ENCODE peak calls at places on chromosome 18, in four cellular contexts. Y, D, S and T are unnamed samples.

GRCh38 chr18:58042826-58043362 is 1.1 kb upstream of the NEDD4L start:
- DNase-seq in Y (no peak), S (no peak), D (no peak), T (no peak)

GRCh38 chr18:26088482-26088881 is 1.9 kb downstream of the SS18 start:
- DNase-seq in S (no peak), Y (no peak), D (no peak), T (no peak)

GRCh38 chr18:78735131-78736014 is 244.2 kb upstream of the SALL3 start:
- DNase-seq in Y (no peak), D (no peak), S (no peak), T (no peak)

GRCh38 chr18:58862851-58863538 is 1.7 kb upstream of the ZNF532 start:
- DNase-seq in D (no peak), Y (no peak), S (no peak), T (no peak)

GRCh38 chr18:27198036-27198435 is 12.9 kb upstream of the CHST9 start:
- DNase-seq in Y (no peak), D (peak; percentile 66), S (no peak), T (no peak)

GRCh38 chr18:54223568-54224241 is 764 bp downstream of the MBD2 start:
- DNase-seq in S (no peak), Y (no peak), D (no peak), T (no peak)

GRCh38 chr18:48848641-48849143 is 102.1 kb downstream of the SMAD7 start:
- DNase-seq in Y (no peak), D (no peak), S (no peak), T (no peak)

GRCh38 chr18:48934708-48935432 is 15.9 kb downstream of the SMAD7 start:
- DNase-seq in S (peak; percentile 71), Y (no peak), D (no peak), T (no peak)

GRCh38 chr18:72799106-72799505 is 68.7 kb downstream of the NETO1 start:
- DNase-seq in Y (no peak), D (no peak), S (no peak), T (no peak)

GRCh38 chr18:6650756-6651155 is 78.8 kb upstream of the ARHGAP28 start:
- DNase-seq in D (no peak), Y (no peak), S (no peak), T (no peak)

GRCh38 chr18:58578321-58578720 is 50.6 kb downstream of the ALPK2 start:
- DNase-seq in Y (no peak), S (no peak), D (no peak), T (no peak)

GRCh38 chr18:70578480-70578879 is 289.6 kb downstream of the SOCS6 start:
- DNase-seq in S (no peak), Y (peak; percentile 38), D (peak; percentile 4), T (peak; percentile 15)

GRCh38 chr18:36176177-36176584 is 11.1 kb upstream of the MOCOS start:
- DNase-seq in D (peak; percentile 98), S (no peak), Y (no peak), T (no peak)

GRCh38 chr18:73669299-73669698 is 478.3 kb downstream of the FBXO15 start:
- DNase-seq in Y (no peak), D (no peak), S (no peak), T (no peak)

GRCh38 chr18:79912409-79912991 is 39.0 kb downstream of the SLC66A2 start:
- DNase-seq in D (no peak), S (no peak), Y (no peak), T (no peak)

GRCh38 chr18:13269599-13270011 is 51.0 kb downstream of the LDLRAD4 start:
- DNase-seq in S (no peak), Y (no peak), D (no peak), T (no peak)

GRCh38 chr18:48687694-48688042 is 148.8 kb downstream of the CTIF start:
- DNase-seq in D (no peak), Y (no peak), S (no peak), T (no peak)

GRCh38 chr18:47970664-47971523 is 40.4 kb upstream of the SMAD2 start:
- DNase-seq in S (no peak), D (no peak), Y (no peak), T (no peak)

GRCh38 chr18:5851998-5852397 is 43.3 kb downstream of the TMEM200C start:
- DNase-seq in S (no peak), Y (no peak), D (no peak), T (no peak)

GRCh38 chr18:41621177-41621576 is 333.9 kb upstream of the PIK3C3 start:
- DNase-seq in S (no peak), D (no peak), Y (no peak), T (no peak)

GRCh38 chr18:41617592-41617991 is 337.4 kb upstream of the PIK3C3 start:
- DNase-seq in Y (no peak), D (no peak), S (no peak), T (no peak)

GRCh38 chr18:41613210-41613609 is 341.8 kb upstream of the PIK3C3 start:
- DNase-seq in D (no peak), S (no peak), Y (no peak), T (no peak)

GRCh38 chr18:41618135-41618534 is 336.9 kb upstream of the PIK3C3 start:
- DNase-seq in D (no peak), S (no peak), Y (no peak), T (no peak)
- TF ChIP-seq SUZ12 in D (no peak), S (no peak), Y (no peak), T (no peak)

DNA sequence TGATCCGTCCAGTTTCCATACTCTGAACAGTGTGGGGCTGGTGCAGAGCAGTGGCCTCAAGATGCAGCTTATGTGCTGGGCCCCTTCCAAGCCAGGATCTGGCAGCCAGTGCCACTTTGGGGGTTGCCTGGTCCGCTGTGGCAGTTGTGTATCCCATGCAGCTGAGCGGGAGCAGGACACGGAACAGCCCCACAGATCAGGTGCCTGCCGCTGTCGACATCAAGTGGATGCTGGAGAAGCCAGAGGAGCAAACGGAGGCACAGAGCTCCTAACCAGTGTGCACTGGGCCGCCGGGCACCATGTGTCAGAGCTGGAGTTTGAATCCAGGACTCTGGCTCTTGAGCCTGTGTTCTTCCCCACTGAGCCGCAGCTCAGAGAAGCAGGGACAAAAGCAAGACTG is 112.1 kb downstream of the CABLES1 start:
- DNase-seq in S (no peak), Y (no peak), D (no peak), T (no peak)
- H3K9ac ChIP-seq in S (no peak overlapping the region), Y (no peak overlapping the region), D (no peak overlapping the region), T (no peak overlapping the region)

GRCh38 chr18:21090680-21091079 is 20.9 kb downstream of the ROCK1 start:
- DNase-seq in S (no peak), Y (no peak), D (peak; percentile 42), T (no peak)

GRCh38 chr18:21081425-21081824 is 30.2 kb downstream of the ROCK1 start:
- DNase-seq in S (no peak), Y (no peak), D (no peak), T (no peak)

GRCh38 chr18:21084511-21085078 is 27.0 kb downstream of the ROCK1 start:
- DNase-seq in D (no peak), S (no peak), Y (no peak), T (no peak)

GRCh38 chr18:21083017-21083416 is 28.6 kb downstream of the ROCK1 start:
- DNase-seq in Y (no peak), S (no peak), D (no peak), T (no peak)

GRCh38 chr18:21085579-21086161 is 25.9 kb downstream of the ROCK1 start:
- DNase-seq in D (no peak), Y (no peak), S (no peak), T (no peak)
- TF ChIP-seq SUZ12 in D (no peak), Y (no peak), S (no peak), T (no peak)

GRCh38 chr18:11747286-11747685 is 58.2 kb downstream of the GNAL start:
- DNase-seq in Y (no peak), D (no peak), S (no peak), T (no peak)

GRCh38 chr18:11739893-11740292 is 50.8 kb downstream of the GNAL start:
- DNase-seq in S (no peak), D (no peak), Y (no peak), T (no peak)

GRCh38 chr18:11736656-11737055 is 47.6 kb downstream of the GNAL start:
- DNase-seq in D (no peak), S (no peak), Y (no peak), T (no peak)

DNA sequence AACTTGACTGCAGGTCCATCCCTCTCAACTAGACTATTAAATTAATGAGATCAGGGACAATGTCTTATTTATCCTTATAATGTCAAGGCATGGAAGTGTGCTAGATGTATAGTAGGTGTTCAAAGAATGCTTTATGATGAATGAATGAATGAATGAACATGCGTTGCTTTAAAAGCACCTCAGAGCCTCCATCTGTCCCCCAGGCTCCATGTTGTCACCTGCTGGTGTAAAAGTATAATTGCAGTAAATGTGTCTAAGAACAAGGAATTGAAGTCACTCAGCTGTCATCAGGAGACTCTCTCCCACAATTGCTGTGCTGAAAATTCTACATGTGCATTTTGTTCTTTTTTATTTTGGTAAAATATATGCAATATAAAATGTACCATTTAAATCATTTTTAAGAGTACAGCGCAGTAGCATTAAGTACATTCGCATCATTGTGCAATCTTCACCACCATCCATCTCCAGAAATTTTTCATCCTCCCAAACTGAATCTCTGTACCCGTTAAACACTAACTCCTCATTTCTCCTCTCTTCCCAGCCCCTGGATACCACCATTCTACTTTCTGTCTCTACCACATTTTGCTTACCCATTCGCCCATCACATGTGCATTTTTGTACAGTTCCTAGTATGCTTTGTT is 52.6 kb downstream of the GNAL start:
- DNase-seq in D (peak; percentile 11), Y (no peak), S (no peak), T (no peak)
- H3K9ac ChIP-seq in D (no peak overlapping the region), Y (no peak overlapping the region), S (no peak overlapping the region), T (no peak overlapping the region)

DNA sequence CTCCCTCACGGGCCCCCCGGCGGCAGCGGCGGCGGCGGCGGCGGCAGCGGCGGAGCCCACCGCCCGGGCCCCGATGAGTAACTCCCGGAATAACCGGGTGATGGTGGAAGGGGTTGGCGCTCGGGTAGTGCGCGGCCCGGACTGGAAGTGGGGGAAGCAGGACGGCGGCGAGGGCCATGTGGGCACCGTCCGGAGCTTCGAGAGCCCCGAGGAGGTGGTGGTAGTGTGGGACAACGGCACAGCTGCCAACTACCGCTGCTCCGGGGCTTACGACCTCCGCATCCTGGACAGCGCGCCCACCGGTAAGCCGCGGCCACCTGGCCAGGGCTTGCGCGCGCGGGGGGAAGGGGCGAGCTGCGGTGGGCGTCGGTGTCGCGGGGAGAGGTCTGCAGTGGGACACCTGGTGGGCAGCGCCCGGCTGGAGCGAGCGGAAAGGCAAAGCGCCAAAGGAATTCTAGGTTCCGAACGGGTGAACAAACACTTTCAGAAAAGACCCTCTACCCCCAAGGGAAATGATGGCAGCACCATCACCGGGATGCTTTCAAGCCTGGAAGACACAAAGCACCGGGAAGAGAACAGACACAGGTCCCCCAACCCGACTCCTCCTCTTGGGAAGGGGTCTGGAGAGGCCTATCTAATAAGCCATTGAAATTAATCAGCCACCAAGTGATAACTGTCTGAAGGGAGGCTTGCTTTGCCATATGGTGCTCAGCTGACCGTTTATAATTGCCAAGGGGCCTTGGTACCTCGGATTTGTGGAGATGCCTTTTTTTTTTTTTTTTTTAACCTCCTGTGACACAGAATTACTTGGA is 1.1 kb downstream of the MIB1 start:
- DNase-seq in D (no peak), S (no peak), Y (no peak), T (no peak)
- TF ChIP-seq SUZ12 in D (no peak), S (no peak), Y (no peak), T (no peak)

GRCh38 chr18:66754335-66754734 is 150.4 kb upstream of the CDH19 start:
- DNase-seq in D (no peak), Y (no peak), S (no peak), T (no peak)

GRCh38 chr18:66752733-66753132 is 148.8 kb upstream of the CDH19 start:
- DNase-seq in Y (no peak), D (no peak), S (no peak), T (no peak)

GRCh38 chr18:66749475-66750035 is 145.7 kb upstream of the CDH19 start:
- DNase-seq in D (no peak), S (no peak), Y (no peak), T (no peak)

GRCh38 chr18:66749030-66749429 is 145.1 kb upstream of the CDH19 start:
- DNase-seq in D (peak; percentile 1), S (no peak), Y (no peak), T (no peak)
- H3K9ac ChIP-seq in D (no peak overlapping the region), S (no peak overlapping the region), Y (no peak overlapping the region), T (no peak overlapping the region)